ENCODE peak calls at places on chromosomes 1 and 21, in eight cellular contexts. B is HL-60, X is GM23338, S is K562, E is A549, O is GM12878, C is HepG2, V is Panc1. U is an unnamed sample.

GRCh38 chr1:184032306-184033135 is 5.0 kb downstream of the COLGALT2 start:
- DNase-seq in E (no peak), O (no peak), B (no peak), V (no peak), X (no peak), C (no peak), S (no peak), U (no peak)

GRCh38 chr1:119815361-119815760 is 4.1 kb upstream of the REG4 start:
- DNase-seq in B (no peak), E (no peak), C (no peak), X (no peak), V (no peak), S (no peak), O (no peak), U (no peak)

GRCh38 chr21:38284221-38284620 is 27.4 kb downstream of the KCNJ15 start:
- DNase-seq in C (no peak), B (no peak), V (no peak), X (no peak), O (no peak), S (no peak), E (no peak), U (no peak)

GRCh38 chr1:27106561-27107323 is 48.2 kb downstream of the SLC9A1 start:
- DNase-seq in E (no peak), O (no peak), S (no peak), C (no peak), V (no peak), B (peak), X (no peak), U (no peak)

GRCh38 chr1:65075123-65075976 is 72.7 kb upstream of the AK4 start:
- DNase-seq in C (peak), O (no peak), B (peak), X (peak), V (peak), S (peak), E (peak), U (peak)

GRCh38 chr1:93839307-93839706 is 39.7 kb downstream of the DNTTIP2 start:
- DNase-seq in S (no peak), X (no peak), B (peak), V (no peak), E (no peak), O (no peak), C (no peak), U (no peak)

GRCh38 chr1:21520899-21521716 is 11.9 kb downstream of the ALPL start:
- DNase-seq in S (no peak), V (no peak), B (no peak), X (no peak), O (no peak), E (no peak), C (no peak), U (no peak)

GRCh38 chr1:202807367-202807925 is 775 bp downstream of the KDM5B start:
- DNase-seq in E (peak), B (peak), O (no peak), S (peak), X (peak), V (no peak), C (no peak), U (no peak)

GRCh38 chr1:62407398-62408009 is 29.3 kb upstream of the USP1 start:
- DNase-seq in V (peak), E (peak), O (no peak), B (peak), C (peak), X (peak), S (peak), U (peak)

GRCh38 chr1:29729281-29729680 is 493.0 kb downstream of the PTPRU start:
- DNase-seq in C (no peak), E (no peak), O (no peak), B (no peak), S (no peak), V (no peak), X (no peak), U (no peak)
- TF ChIP-seq REST in C (no peak), E (no peak), O (no peak), B (no peak), S (no peak), V (no peak), X (no peak), U (no peak)

GRCh38 chr1:39128959-39129358 is 75.5 kb upstream of the MACF1 start:
- DNase-seq in X (no peak), C (no peak), S (no peak), B (no peak), E (no peak), V (no peak), O (no peak), U (peak)
- H3K4me3 ChIP-seq in X (no peak), C (no peak), S (no peak), B (no peak), E (no peak), V (no peak), O (no peak), U (no peak)

GRCh38 chr21:42472521-42472920 is 23.5 kb downstream of the RSPH1 start:
- DNase-seq in E (no peak), V (no peak), O (no peak), C (no peak), S (no peak), X (no peak), B (no peak), U (no peak)

GRCh38 chr21:42474982-42475381 is 21.0 kb downstream of the RSPH1 start:
- DNase-seq in E (no peak), O (no peak), X (no peak), S (no peak), B (no peak), C (no peak), V (no peak), U (no peak)

GRCh38 chr21:42475526-42476492 is 20.2 kb downstream of the RSPH1 start:
- DNase-seq in V (no peak), S (no peak), B (no peak), C (no peak), O (no peak), X (no peak), E (no peak), U (no peak)

GRCh38 chr21:42473495-42474042 is 22.5 kb downstream of the RSPH1 start:
- DNase-seq in O (no peak), X (no peak), C (no peak), V (no peak), E (no peak), S (no peak), B (no peak), U (no peak)

DNA sequence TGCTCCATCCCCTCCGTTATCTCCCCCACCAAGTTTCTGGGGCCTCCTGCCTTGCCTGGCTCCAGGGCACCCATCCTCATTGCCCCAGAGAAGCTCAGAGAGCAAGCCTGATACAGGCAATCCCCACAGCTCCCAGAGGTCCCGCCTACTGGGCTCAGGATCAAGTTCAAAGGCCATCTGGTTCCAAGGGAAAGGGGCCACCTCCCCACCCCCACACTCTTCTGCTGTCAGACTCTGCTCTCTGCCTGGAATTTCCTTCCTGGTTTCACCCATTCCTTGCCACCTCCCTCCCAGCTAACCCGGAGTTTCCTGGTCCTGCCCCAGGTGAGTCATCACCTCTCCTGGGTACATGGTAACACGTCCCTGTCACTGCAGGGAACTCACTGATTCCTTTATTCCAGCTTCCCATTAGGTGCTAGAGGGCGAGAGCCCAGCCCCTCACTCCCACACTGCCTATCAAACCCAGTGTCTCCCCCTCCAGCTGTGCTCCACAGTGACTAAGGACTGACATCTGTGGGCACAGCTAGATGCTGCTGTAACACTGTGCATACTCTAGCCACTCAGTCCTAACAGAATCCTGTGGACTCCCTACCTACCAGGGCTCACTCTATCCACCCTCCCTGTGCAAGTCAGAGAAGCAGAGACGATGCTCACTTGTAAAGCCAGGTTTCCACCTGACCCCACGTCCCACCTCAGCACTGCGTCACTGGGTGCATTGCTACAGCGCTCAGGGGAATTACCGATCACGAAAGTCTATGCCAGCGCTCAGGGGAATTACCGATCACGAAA is 21.8 kb downstream of the RSPH1 start:
- DNase-seq in O (no peak), S (no peak), E (peak), B (no peak), V (no peak), C (peak), X (peak), U (peak)
- TF ChIP-seq REST in O (no peak), S (no peak), E (no peak), B (no peak), V (no peak), C (no peak), X (no peak), U (no peak)

GRCh38 chr1:213852107-213852506 is 135.7 kb upstream of the PROX1 start:
- DNase-seq in C (no peak), O (no peak), S (no peak), V (no peak), X (no peak), B (no peak), E (no peak), U (no peak)
- H3K4me3 ChIP-seq in C (no peak), O (no peak), S (no peak), V (no peak), X (no peak), B (no peak), E (no peak), U (no peak)

U was measured in HCT116.